ENCODE peak calls at places on chromosomes 3 and 15, in six cellular contexts. R is AG04449, A is heart right ventricle, B is HFF-Myc, S is fibroblast of lung, O is AG04450. W is an unnamed sample.

GRCh38 chr15:38612159-38612863 is 47.7 kb upstream of the RASGRP1 start:
- DNase-seq in S (no peak), A (no peak), B (no peak), R (no peak), O (no peak), W (no peak)

GRCh38 chr3:13279532-13279910 is 140.6 kb downstream of the NUP210 start:
- DNase-seq in B (no peak), S (no peak), O (no peak), R (no peak), A (no peak), W (no peak)

GRCh38 chr15:40354408-40355171 is 3.4 kb upstream of the DISP2 start:
- DNase-seq in S (peak; percentile 43), R (no peak), A (no peak), O (no peak), B (no peak), W (peak; percentile 40)

GRCh38 chr3:19885468-19885867 is 48.5 kb downstream of the EFHB start:
- DNase-seq in R (no peak), A (peak; percentile 8), S (peak; percentile 60), B (no peak), O (no peak), W (peak; percentile 44)

GRCh38 chr3:13122101-13123055 is 49.1 kb upstream of the IQSEC1 start:
- DNase-seq in S (no peak), R (no peak), B (no peak), A (no peak), O (no peak), W (no peak)

GRCh38 chr15:76391847-76392246 is 55.3 kb downstream of the ISL2 start:
- DNase-seq in R (no peak), S (no peak), A (no peak), O (no peak), B (peak; percentile 6), W (no peak)

GRCh38 chr3:32282578-32282977 is 44.1 kb downstream of the CMTM8 start:
- DNase-seq in S (no peak), A (no peak), R (no peak), B (no peak), O (no peak), W (no peak)

GRCh38 chr15:40054746-40055575 is 16.0 kb upstream of the SRP14 start:
- DNase-seq in O (no peak), R (no peak), S (peak; percentile 67), B (no peak), A (no peak), W (peak; percentile 83)

GRCh38 chr15:82312611-82313349 is 36.5 kb downstream of the GOLGA6L10 start:
- DNase-seq in A (no peak), R (no peak), B (no peak), S (peak; percentile 42), O (no peak), W (peak; percentile 20)

GRCh38 chr3:105284876-105285275 is 81.8 kb upstream of the ALCAM start:
- DNase-seq in R (no peak), A (no peak), B (no peak), O (no peak), S (no peak), W (no peak)

GRCh38 chr3:193134895-193135294 is 106.1 kb upstream of the PLAAT1 start:
- DNase-seq in A (no peak), S (peak; percentile 8), O (no peak), B (peak; percentile 31), R (peak; percentile 49), W (peak; percentile 16)

GRCh38 chr3:124144035-124144814 is 152.3 kb upstream of the ROPN1 start:
- DNase-seq in O (no peak), A (no peak), S (no peak), R (no peak), B (no peak), W (no peak)

GRCh38 chr15:63503739-63504246 is 600 bp upstream of the USP3 start:
- DNase-seq in S (peak; percentile 77), O (peak; percentile 58), B (no peak), A (peak; percentile 73), R (no peak), W (peak; percentile 98)

GRCh38 chr3:60657972-60658371 is 593.3 kb downstream of the FHIT start:
- DNase-seq in B (no peak), A (no peak), O (no peak), S (no peak), R (no peak), W (no peak)

GRCh38 chr3:52894756-52895155 is 2.6 kb downstream of the STIMATE start:
- DNase-seq in A (no peak), O (no peak), S (no peak), B (no peak), R (no peak), W (no peak)

GRCh38 chr15:70855764-70856163 is 1.8 kb upstream of the LARP6 start:
- DNase-seq in R (no peak), S (no peak), O (no peak), A (no peak), B (no peak), W (no peak)

GRCh38 chr3:41711656-41712055 is 250.2 kb downstream of the ULK4 start:
- DNase-seq in S (peak; percentile 21), R (peak; percentile 49), O (no peak), A (no peak), B (no peak), W (peak; percentile 21)

GRCh38 chr3:132225664-132226063 is 91.5 kb upstream of the ACP3 start:
- DNase-seq in O (no peak), A (no peak), B (no peak), R (no peak), S (no peak), W (no peak)

GRCh38 chr3:53690521-53690920 is 155.7 kb downstream of the CHDH start:
- DNase-seq in A (no peak), O (no peak), R (no peak), B (no peak), S (no peak), W (no peak)

GRCh38 chr15:77226652-77227051 is 155.7 kb upstream of the TSPAN3 start:
- DNase-seq in B (no peak), O (no peak), A (no peak), S (no peak), R (no peak), W (no peak)

GRCh38 chr15:24772709-24773373 is 97.3 kb downstream of the NPAP1 start:
- DNase-seq in B (peak; percentile 49), R (peak; percentile 34), A (peak; percentile 69), S (peak; percentile 89), O (peak; percentile 52), W (peak; percentile 48)

GRCh38 chr3:178369006-178369405 is 167.2 kb upstream of the KCNMB2 start:
- DNase-seq in A (no peak), O (no peak), R (no peak), S (no peak), B (no peak), W (no peak)

GRCh38 chr3:112437146-112438022 is 61.9 kb downstream of the BTLA start:
- DNase-seq in S (peak; percentile 57), R (no peak), B (peak; percentile 7), O (peak; percentile 8), A (no peak), W (peak; percentile 58)
- TF ChIP-seq CTCF in S (peak; percentile 45), R (peak; percentile 27), B (peak; percentile 54), O (peak; percentile 60), A (no peak), W (peak; percentile 65)

DNA sequence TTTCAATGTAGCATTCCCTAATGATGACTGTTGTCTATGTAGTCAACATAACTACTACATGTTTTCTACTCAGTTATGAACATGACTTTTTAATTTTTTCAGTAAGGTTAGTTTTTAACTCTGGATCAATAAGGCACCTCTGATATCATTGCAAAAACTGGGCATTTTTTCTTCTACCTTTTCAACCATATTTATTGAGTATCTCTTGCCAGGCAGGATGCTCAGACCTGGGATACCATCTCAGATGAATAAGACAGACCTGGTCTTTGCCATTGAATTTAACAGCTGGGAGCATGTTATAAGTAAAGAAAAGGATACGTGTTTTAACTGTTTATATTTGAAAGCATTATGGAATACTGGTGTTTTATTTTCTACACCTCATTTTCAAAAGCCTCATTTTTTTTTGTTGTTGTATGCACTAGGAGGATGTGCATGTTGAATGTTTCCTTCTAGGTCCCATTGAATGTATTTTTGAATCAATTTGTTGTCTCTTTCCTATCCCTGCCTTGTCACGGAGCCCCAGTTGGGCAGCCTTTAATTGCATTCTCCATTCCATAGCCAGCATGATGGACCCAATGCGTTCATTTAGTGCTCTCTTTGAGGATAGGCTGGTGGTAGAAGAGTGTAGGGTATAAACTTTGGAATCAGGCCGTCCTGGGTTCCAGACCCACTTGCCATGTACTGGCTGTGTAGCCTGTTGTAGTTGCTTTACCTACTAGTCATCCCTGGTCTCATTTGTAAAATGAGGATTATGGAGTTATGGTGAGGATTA is 3.7 kb downstream of the TGFBR2 start:
- DNase-seq in R (no peak), A (no peak), S (no peak), B (no peak), O (no peak), W (no peak)
- H3K4me3 ChIP-seq in R (no peak overlapping the region), A (peak overlapping the region; percentile 95), S (no peak overlapping the region), B (no peak overlapping the region), O (no peak overlapping the region), W (peak overlapping the region; percentile 10)

DNA sequence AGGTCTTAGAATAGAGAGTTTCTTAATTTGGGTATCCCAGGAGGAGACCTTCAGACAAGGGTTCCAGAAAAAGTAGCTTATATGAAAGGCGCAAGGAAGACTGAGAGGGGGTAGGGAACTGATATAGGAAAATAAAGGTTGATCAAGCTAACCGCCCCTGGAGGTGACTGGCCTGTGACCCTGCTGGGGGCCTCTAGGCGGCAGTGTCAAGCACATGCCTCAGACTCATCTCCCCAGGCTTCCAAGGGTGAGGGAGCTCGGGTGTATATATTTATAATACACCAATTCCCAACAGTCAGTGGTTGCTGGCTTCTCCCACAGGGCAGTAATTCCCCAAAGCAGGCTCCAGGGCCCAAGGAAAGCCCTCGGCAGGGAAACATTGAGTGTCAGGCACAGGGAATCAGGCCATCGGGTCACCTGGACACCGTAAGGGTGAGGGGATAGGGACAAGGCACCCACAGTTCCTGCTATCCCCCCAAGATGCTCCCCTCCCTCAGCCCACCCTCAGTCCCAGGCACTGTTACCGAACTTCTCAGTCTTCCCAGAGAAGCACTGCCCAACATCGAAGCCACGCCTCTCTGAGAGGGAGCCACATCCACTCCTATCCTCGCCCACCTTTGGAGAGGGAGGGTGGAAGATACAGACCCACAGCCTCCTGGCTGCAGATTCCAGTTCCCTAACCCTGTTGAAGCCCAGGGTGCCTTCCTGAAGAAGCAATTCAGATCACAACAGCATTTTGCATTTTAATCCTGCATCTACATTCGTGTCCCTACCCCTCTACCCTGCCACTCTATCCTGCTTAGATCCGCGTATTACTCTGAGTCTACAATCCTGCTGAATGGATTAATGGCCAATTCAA is 19.5 kb upstream of the CAV3 start:
- DNase-seq in B (no peak), O (no peak), A (no peak), R (no peak), S (no peak), W (no peak)
- TF ChIP-seq CTCF in B (peak; percentile 41), O (peak; percentile 53), A (no peak), R (peak; percentile 39), S (no peak), W (peak; percentile 49)

DNA sequence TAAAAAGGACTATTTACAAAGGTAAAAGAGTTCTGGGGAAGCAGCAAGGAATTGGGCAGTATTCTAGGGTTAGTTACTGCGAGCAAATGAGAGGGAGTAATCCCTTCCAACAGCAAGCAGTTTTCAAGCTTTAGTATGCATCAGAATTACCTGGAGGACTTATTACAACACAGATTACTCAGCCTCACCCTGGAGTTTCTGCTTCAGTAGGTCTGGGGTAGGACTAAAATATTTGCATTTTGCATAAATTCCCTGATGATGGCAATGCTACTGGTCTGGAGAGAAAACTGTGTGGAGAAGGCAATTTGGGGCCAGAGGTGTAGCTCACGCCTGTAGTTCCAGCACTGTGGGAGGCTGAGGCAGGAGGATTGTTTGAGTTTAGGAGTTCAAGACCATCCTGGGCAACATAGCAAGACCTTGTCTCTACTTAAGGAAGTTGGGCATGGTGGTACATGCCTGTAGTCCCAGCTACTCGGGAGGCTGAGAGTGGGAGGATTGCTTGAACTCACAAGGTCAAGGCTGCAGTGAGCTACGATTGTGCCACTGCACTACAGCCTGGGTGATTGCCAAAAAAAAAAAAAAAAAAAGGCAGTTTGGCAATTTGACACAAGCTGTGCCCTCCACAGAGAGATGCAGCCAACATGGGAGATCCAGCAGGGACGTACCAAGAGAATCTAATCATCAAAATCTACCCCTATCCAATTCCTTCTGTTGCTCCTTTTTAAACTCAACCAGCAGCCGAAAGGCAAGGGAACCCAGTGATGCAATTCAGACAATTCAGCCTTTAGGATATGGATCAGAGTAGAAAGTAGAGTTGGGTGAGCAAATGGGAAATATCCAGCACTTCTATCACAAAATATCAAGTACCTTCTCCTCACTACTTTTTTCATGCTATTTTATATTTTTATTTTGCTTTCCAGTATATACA is 27.1 kb upstream of the AP4E1 start:
- DNase-seq in R (no peak), A (no peak), O (no peak), B (no peak), S (peak; percentile 15), W (no peak)
- H3K4me3 ChIP-seq in R (no peak overlapping the region), A (no peak overlapping the region), O (no peak overlapping the region), B (no peak overlapping the region), S (no peak overlapping the region), W (no peak overlapping the region)

W was measured in fibroblast of villous mesenchyme.